ENCODE peak calls at places on chromosome X, in five cellular contexts. U is mucosa of descending colon, T is right lobe of liver, V is A549, Y is mesenchymal stem cell. X is an unnamed sample.
A peak's percentile ranks its signal among the peaks of the same experiment; 100 is the strongest.

GRCh38 chrX:138858438-138858837 is 146.9 kb upstream of the FGF13 start:
- DNase-seq in U (no peak), T (no peak), V (no peak), Y (peak; percentile 67), X (no peak)

GRCh38 chrX:56107320-56107719 is 124.8 kb upstream of the KLF8 start:
- DNase-seq in U (no peak), T (no peak), V (no peak), Y (no peak), X (no peak)

GRCh38 chrX:40172980-40173661 is 75.4 kb upstream of the BCOR start:
- DNase-seq in U (no peak), T (no peak), V (no peak), Y (peak; percentile 22), X (no peak)

GRCh38 chrX:27186671-27187070 is 276.5 kb downstream of the PPP4R3C start:
- DNase-seq in U (no peak), T (no peak), V (no peak), Y (peak; percentile 4), X (peak; percentile 1)

GRCh38 chrX:155046811-155047528 is 20.3 kb downstream of the FUNDC2 start:
- DNase-seq in U (no peak), T (no peak), V (no peak), Y (no peak), X (no peak)

GRCh38 chrX:41596586-41596985 is 92.2 kb upstream of the GPR34 start:
- DNase-seq in U (no peak), T (no peak), V (no peak), Y (no peak), X (peak; percentile 31)

GRCh38 chrX:24424948-24425347 is 40.1 kb upstream of the PDK3 start:
- DNase-seq in U (peak; percentile 26), T (no peak), V (no peak), Y (no peak), X (no peak)

GRCh38 chrX:72584165-72584564 is 11.5 kb upstream of the HDAC8 start:
- DNase-seq in U (no peak), T (no peak), V (no peak), Y (no peak), X (no peak)

GRCh38 chrX:129823115-129823514 is 20.6 kb downstream of the ZDHHC9 start:
- DNase-seq in U (no peak), T (no peak), V (peak; percentile 36), Y (peak; percentile 40), X (no peak)

GRCh38 chrX:43973249-43973672 is at the start of gene NDP:
- DNase-seq in U (no peak), T (no peak), V (no peak), Y (no peak), X (no peak)

DNA sequence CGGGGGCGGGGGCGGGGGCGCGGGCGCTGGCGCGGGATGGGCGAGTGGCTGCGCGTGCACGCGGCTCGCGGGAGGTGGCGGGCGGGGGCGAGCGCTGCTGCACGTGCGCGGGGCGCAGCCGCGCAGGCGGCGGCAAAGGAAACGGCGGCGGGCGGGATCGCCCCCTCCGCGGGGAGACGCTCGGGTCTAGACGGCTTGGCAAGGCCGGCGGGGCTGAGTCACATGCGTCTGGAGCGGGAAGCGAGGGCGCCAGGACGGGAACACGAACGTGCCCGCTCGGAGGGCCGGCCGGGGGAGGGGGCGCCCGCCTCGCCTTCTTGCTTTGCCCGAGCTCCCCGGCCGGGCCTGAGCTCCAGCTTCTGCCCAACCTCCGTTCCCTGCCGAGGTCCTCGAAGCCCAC is 4.3 kb upstream of the HAUS7 start:
- DNase-seq in U (peak; percentile 43), T (peak; percentile 52), V (no peak), Y (peak; percentile 54), X (no peak)
- H3K4me3 ChIP-seq in U (no peak overlapping the region), T (no peak overlapping the region), V (no peak overlapping the region), Y (no peak overlapping the region), X (no peak overlapping the region)

GRCh38 chrX:47573334-47574095 is 8.7 kb upstream of the TIMP1 start:
- DNase-seq in U (peak; percentile 60), T (no peak), V (no peak), Y (peak; percentile 43), X (no peak)

GRCh38 chrX:47570794-47571193 is 9.8 kb downstream of the ARAF start:
- DNase-seq in U (no peak), T (no peak), V (no peak), Y (no peak), X (no peak)

GRCh38 chrX:47571215-47571614 is 10.2 kb downstream of the ARAF start:
- DNase-seq in U (no peak), T (no peak), V (no peak), Y (no peak), X (no peak)

GRCh38 chrX:47572773-47573333 is 9.4 kb upstream of the TIMP1 start:
- DNase-seq in U (no peak), T (no peak), V (no peak), Y (no peak), X (no peak)

DNA sequence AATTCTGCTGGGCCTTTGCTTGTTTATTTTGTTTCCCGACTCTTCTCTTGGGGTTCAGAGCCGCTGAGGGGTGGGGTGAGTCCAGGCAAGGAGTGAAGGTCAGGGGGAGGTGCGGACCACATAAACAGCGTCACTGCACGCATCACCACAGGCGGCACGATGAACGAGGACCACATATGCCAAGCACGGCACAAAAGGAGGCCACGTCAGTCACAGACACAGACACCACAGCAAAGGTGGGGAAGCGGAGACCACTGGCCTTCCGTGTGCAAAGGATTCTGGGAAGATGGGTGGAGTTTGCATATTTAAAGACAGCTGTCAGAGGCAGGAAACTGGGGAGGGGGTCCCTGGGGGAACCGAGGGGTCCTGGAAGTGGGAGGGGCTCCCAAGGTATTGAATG is 10.3 kb upstream of the TIMP1 start:
- DNase-seq in U (no peak), T (no peak), V (no peak), Y (no peak), X (no peak)
- H3K4me3 ChIP-seq in U (no peak overlapping the region), T (no peak overlapping the region), V (no peak overlapping the region), Y (no peak overlapping the region), X (no peak overlapping the region)

GRCh38 chrX:38149016-38149415 is 71.7 kb downstream of the SRPX start:
- DNase-seq in U (no peak), T (no peak), V (no peak), Y (no peak), X (no peak)
- H3K4me3 ChIP-seq in U (no peak overlapping the region), T (no peak overlapping the region), V (no peak overlapping the region), Y (no peak overlapping the region), X (no peak overlapping the region)

GRCh38 chrX:151694121-151694520 is 1.1 kb upstream of the PRRG3 start:
- DNase-seq in U (no peak), T (no peak), V (no peak), Y (no peak), X (no peak)
- H3K4me3 ChIP-seq in U (no peak overlapping the region), T (no peak overlapping the region), V (no peak overlapping the region), Y (no peak overlapping the region), X (no peak overlapping the region)

GRCh38 chrX:1334854-1335253 is 1.7 kb upstream of the IL3RA start:
- DNase-seq in U (no peak), T (no peak), V (no peak), Y (no peak), X (no peak)

GRCh38 chrX:1341531-1342179 is 5.1 kb downstream of the IL3RA start:
- DNase-seq in U (no peak), T (no peak), V (no peak), Y (no peak), X (no peak)

GRCh38 chrX:1330605-1331004 is 6.0 kb upstream of the IL3RA start:
- DNase-seq in U (no peak), T (no peak), V (no peak), Y (no peak), X (no peak)

DNA sequence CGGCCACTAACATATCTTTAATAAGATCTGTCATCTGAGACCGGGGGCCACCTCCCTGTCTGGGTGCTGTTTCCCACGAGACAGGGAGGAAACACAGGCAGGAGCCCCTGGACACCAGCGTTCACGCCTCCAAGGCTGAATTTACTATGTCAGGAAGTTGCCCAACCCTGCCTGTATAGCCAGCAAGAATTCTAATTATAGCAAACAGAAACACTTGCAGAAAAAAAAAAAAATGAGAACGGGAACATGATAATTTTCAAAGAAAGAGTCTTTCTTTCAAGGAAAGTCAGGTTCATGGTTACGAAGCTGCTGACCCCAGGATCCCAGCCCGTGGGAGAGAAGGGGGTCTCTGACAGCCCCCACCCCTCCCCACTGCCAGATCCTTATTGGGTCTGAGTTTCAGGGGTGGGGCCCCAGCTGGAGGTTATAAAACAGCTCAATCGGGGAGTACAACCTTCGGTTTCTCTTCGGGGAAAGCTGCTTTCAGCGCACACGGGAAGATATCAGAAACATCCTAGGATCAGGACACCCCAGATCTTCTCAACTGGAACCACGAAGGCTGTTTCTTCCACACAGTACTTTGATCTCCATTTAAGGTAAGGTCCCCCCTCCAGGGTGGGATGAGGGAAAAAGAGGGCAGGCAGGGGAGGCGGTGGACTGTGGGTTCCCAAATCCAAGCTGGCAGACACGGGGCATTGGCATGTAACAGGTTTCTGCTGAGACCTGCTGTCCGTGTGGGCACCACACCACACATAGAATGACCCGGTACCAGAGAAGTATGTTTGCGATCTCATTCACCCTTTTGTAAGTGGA is at the start of gene IL3RA:
- DNase-seq in U (peak; percentile 49), T (no peak), V (no peak), Y (peak; percentile 75), X (no peak)
- H3K4me3 ChIP-seq in U (peak within 1 kb of the TSS; percentile 6), T (peak within 1 kb of the TSS; percentile 14), V (peak within 1 kb of the TSS; percentile 18), Y (no peak within 1 kb of the TSS), X (peak within 1 kb of the TSS; percentile 45)